ENCODE peak calls at places on chromosome 16, in seven cellular contexts. C, A, J, X, W, S and Y are unnamed samples.

GRCh38 chr16:48136547-48137360 is 19.0 kb downstream of the ABCC12 start:
- DNase-seq in A (no peak), J (no peak), C (no peak), W (no peak), S (no peak), X (no peak), Y (no peak)

GRCh38 chr16:31528726-31529397 is 1.2 kb downstream of the AHSP start:
- DNase-seq in J (no peak), C (peak; percentile 70), X (no peak), A (peak; percentile 75), W (no peak), S (peak; percentile 32), Y (no peak)

GRCh38 chr16:75402821-75403475 is 30.4 kb downstream of the CFDP1 start:
- DNase-seq in X (peak; percentile 42), S (peak; percentile 47), J (peak; percentile 39), W (peak; percentile 10), C (peak; percentile 60), A (peak; percentile 63), Y (no peak)

GRCh38 chr16:23679274-23679985 is 741 bp downstream of the PLK1 start:
- DNase-seq in J (peak; percentile 37), W (no peak), A (peak; percentile 68), C (peak; percentile 77), X (peak; percentile 49), S (peak; percentile 64), Y (peak; percentile 57)

GRCh38 chr16:27325736-27326135 is 12.0 kb downstream of the IL4R start:
- DNase-seq in W (no peak), J (no peak), X (no peak), C (no peak), S (no peak), A (peak; percentile 39), Y (no peak)

GRCh38 chr16:48321307-48322036 is 63.7 kb downstream of the SIAH1 start:
- DNase-seq in W (no peak), A (peak; percentile 84), C (no peak), J (no peak), X (no peak), S (no peak), Y (no peak)

GRCh38 chr16:50338371-50339231 is 30.2 kb downstream of the BRD7 start:
- DNase-seq in S (no peak), J (no peak), C (no peak), X (no peak), A (peak; percentile 65), W (no peak), Y (no peak)

GRCh38 chr16:31347445-31347844 is 7.5 kb upstream of the ITGAX start:
- DNase-seq in C (no peak), S (no peak), J (no peak), W (no peak), A (peak; percentile 62), X (no peak), Y (no peak)

GRCh38 chr16:8920676-8921625 is 38.8 kb downstream of the LITAFD start:
- DNase-seq in X (no peak), C (no peak), W (no peak), J (no peak), S (no peak), A (peak; percentile 26), Y (no peak)

GRCh38 chr16:87499189-87499486 is 6.3 kb upstream of the ZCCHC14 start:
- DNase-seq in X (no peak), S (no peak), J (peak; percentile 76), W (no peak), C (no peak), A (peak; percentile 97), Y (no peak)

GRCh38 chr16:64846966-64847365 is 274.9 kb downstream of the CDH11 start:
- DNase-seq in X (no peak), A (no peak), C (no peak), J (no peak), W (no peak), S (no peak), Y (no peak)

GRCh38 chr16:22848451-22848850 is 34.5 kb downstream of the HS3ST2 start:
- DNase-seq in W (no peak), S (no peak), C (peak; percentile 50), J (no peak), X (no peak), A (no peak), Y (no peak)

GRCh38 chr16:77946834-77947233 is 75.5 kb upstream of the CLEC3A start:
- DNase-seq in W (no peak), A (no peak), C (peak; percentile 62), S (peak; percentile 23), X (no peak), J (no peak), Y (no peak)

GRCh38 chr16:9836118-9836736 is 346.0 kb downstream of the GRIN2A start:
- DNase-seq in W (no peak), X (peak; percentile 22), S (peak; percentile 62), A (peak; percentile 51), J (peak; percentile 25), C (peak; percentile 72), Y (peak; percentile 51)

GRCh38 chr16:11073407-11073806 is 129.0 kb downstream of the CLEC16A start:
- DNase-seq in S (no peak), X (no peak), C (no peak), W (no peak), J (no peak), A (peak; percentile 1), Y (no peak)

DNA sequence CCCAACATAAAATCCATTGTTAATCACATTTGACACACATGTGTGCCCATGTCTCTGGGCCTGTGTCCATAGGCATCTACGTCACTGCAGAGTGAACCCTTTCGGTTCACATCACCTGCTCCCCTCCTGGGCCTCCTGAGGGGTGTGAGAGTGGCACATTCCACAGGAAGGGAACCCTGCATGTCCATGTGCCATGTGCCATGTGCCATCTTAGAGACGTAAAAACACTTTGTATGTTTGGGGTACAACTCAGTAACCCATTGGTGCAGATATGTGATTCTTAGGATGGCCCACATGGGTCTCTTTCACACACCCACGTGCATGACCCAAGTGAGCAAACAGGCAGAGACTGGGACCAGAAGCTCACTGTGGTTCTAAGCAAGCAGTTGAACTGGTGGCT is 427.4 kb downstream of the MAF start:
- DNase-seq in C (no peak), J (no peak), W (no peak), S (no peak), A (no peak), X (no peak), Y (no peak)
- TF ChIP-seq CTCF in C (no peak), J (no peak), W (no peak), S (no peak), A (no peak), X (no peak), Y (no peak)

GRCh38 chr16:67943256-67943618 is 683 bp downstream of the LCAT start:
- DNase-seq in J (no peak), A (peak; percentile 72), S (no peak), X (no peak), C (no peak), W (no peak), Y (no peak)

GRCh38 chr16:67943619-67944503 is at the start of gene LCAT:
- DNase-seq in C (no peak), A (peak; percentile 93), S (no peak), X (no peak), J (no peak), W (no peak), Y (no peak)

GRCh38 chr16:67945392-67945933 is 1.5 kb upstream of the LCAT start:
- DNase-seq in X (no peak), S (no peak), C (no peak), W (no peak), J (no peak), A (no peak), Y (no peak)

GRCh38 chr16:67946128-67946569 is 2.2 kb upstream of the LCAT start:
- DNase-seq in W (no peak), J (no peak), S (no peak), X (no peak), C (no peak), A (no peak), Y (no peak)

DNA sequence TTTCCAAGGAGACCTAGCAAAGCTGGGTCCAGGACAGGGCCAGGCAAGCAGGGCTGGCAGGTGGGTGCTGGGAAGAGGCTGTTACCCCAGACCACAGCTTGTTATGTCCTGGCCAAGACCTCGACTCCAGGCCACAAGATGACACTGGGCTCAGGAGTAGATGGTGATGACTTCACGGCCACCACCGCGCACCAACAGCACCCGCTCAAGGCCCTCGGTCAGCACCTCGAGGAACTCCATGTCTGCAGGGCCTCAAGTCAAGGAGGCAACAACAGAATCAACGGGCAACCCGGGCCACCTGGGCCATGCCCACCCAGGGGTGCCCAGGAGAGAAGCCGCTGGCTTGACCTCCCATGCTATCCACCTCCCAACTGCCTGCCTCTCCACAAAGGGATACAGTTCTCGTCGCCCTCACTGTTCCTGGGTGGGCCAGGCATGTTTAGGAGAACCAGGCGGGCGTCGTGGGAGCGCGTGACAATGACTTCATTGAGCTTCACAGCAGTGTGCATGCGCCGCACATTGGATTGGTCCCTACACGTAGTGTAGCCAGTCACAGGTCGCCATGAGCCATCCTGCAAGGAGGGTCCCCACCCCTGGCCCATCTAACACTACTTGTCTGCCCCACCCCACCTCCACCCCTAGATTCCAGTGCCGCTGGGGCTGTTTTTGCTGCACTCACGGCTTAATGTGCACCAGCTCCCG is 921 bp upstream of the LCAT start:
- DNase-seq in A (no peak), X (no peak), W (no peak), S (no peak), C (no peak), J (no peak), Y (no peak)
- H3K36me3 ChIP-seq in A (peaks cover 92% of the 10 kb centered on the region), X (no peaks in the 10 kb centered on the region), W (peaks cover 16% of the 10 kb centered on the region), S (no peaks in the 10 kb centered on the region), C (peaks cover 17% of the 10 kb centered on the region), J (no peaks in the 10 kb centered on the region), Y (peaks cover 83% of the 10 kb centered on the region)

DNA sequence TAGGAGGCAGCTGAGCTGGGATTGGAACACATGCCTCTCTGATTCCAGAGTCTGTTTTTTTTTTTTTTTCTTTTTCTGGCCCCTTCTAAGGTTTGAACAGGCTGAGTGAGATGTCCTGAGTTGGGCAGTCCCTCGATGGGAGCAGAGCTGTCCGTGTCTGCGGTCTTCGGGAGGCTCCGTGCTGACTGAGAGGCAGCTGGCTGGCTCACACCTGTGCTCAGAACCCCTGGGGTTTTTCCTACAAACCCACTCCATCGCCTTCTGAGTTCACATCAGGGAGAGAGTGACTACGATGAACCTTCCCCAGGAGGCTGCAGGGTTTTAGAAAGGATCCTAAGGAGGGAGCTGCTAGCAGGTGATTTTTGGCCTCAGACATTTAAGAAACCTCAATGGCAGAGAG is 92.5 kb downstream of the IRF8 start:
- DNase-seq in S (no peak), C (no peak), A (peak; percentile 71), X (no peak), J (no peak), W (no peak), Y (no peak)
- H2AFZ ChIP-seq in S (no peak overlapping the region), C (no peak overlapping the region), A (no peak overlapping the region), X (no peak overlapping the region), J (no peak overlapping the region), W (no peak overlapping the region), Y (no peak overlapping the region)

DNA sequence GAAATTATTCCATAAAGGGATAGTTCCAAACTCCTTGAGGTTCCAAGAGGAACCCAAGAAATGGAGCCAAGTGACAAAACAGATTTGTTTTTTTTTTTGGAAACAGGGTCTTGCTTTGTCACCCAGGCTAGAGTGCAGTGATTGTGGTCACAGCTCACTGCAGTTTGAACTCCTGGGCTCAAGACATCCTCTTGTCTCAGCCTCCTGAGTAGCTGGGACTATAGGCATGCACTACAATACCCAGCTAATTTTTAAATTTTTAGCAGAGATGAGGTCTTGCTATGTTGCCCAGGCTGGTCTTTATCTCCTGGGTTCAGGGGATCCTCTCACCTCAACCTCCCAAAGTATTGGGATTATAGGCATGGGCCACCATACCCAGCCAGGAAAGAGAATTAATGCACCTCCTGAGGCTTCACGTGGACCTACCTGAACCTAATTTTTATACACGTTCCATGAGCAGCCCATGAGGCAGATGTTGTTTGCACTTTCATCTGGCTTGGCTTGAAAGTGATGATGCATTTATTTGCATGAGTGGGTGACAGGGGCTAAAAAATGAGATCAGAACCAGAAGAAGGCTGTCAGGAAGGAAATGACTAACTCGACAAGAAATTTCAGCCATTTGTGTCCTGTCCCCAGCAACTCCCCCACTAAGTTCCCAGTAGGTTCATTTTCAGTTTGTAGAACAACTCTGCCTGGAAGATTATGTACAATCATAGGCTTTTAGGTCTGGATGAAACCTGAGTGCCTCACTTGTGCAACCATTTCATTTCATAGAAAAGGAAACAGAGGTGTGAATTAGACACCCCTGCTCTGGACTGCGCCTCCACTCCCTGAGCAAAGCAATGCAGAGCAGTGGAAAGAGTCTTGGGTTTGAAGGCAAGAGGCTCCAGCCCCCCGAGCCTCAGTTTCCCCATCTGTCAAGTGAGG is 10.3 kb upstream of the IRF8 start:
- DNase-seq in S (no peak), J (peak; percentile 73), A (no peak), W (no peak), X (peak; percentile 67), C (no peak), Y (no peak)
- TF ChIP-seq CTCF in S (no peak), J (no peak), A (no peak), W (no peak), X (no peak), C (no peak), Y (no peak)